ENCODE peak calls at places on chromosomes 6 and 20, in nine cellular contexts. T is cardiac fibroblast; R is NCI-H1694; Z is stimulated activated CD8-positive, alpha-beta memory T cell treated with anti-CD3 and anti-CD28 coated beads, Interleukin-15, amount 100 ng/mL, for 1 hour; B is amniotic stem cell; S is naive thymus-derived CD8-positive, alpha-beta T cell; O is effector CD4-positive, alpha-beta T cell; H is RWPE1; W is SJSA1. N is an unnamed sample.

GRCh38 chr6:142601427-142601826 is 299.6 kb downstream of the ADGRG6 start:
- DNase-seq in T (no peak), R (no peak), Z (no peak), B (no peak), S (no peak), O (no peak), H (no peak), W (no peak), N (no peak)

GRCh38 chr6:133184798-133185380 is 56.3 kb upstream of the EYA4 start:
- DNase-seq in T (peak), R (no peak), Z (no peak), B (no peak), S (no peak), O (no peak), H (peak), W (no peak), N (no peak)

GRCh38 chr6:121405306-121405705 is 30.1 kb upstream of the GJA1 start:
- DNase-seq in T (no peak), R (no peak), Z (no peak), B (no peak), S (no peak), O (no peak), H (no peak), W (no peak), N (no peak)

GRCh38 chr6:90048191-90048969 is 154.1 kb downstream of the GJA10 start:
- DNase-seq in T (no peak), R (no peak), Z (no peak), B (no peak), S (no peak), O (no peak), H (no peak), W (no peak), N (no peak)

GRCh38 chr6:158789115-158789917 is 29.9 kb downstream of the EZR start:
- DNase-seq in T (no peak), R (no peak), Z (no peak), B (no peak), S (peak), O (peak), H (no peak), W (no peak), N (no peak)

GRCh38 chr20:33910056-33910455 is 83.7 kb upstream of the RALY start:
- DNase-seq in T (peak), R (no peak), Z (no peak), B (no peak), S (no peak), O (no peak), H (no peak), W (no peak), N (no peak)

GRCh38 chr20:10935658-10936057 is 261.9 kb upstream of the JAG1 start:
- DNase-seq in T (peak), R (no peak), Z (no peak), B (no peak), S (no peak), O (no peak), H (no peak), W (no peak), N (no peak)

GRCh38 chr6:37889015-37889885 is 69.7 kb downstream of the ZFAND3 start:
- DNase-seq in T (peak), R (no peak), Z (no peak), B (no peak), S (no peak), O (no peak), H (no peak), W (no peak), N (no peak)

GRCh38 chr20:7703436-7703835 is 236.8 kb downstream of the HAO1 start:
- DNase-seq in T (no peak), R (no peak), Z (no peak), B (no peak), S (no peak), O (no peak), H (no peak), W (no peak), N (no peak)

GRCh38 chr6:35083507-35083906 is 57.6 kb downstream of the TCP11 start:
- DNase-seq in T (no peak), R (no peak), Z (no peak), B (no peak), S (no peak), O (no peak), H (no peak), W (peak), N (no peak)

GRCh38 chr20:13105864-13106457 is 97.2 kb downstream of the SPTLC3 start:
- DNase-seq in T (peak), R (peak), Z (no peak), B (peak), S (no peak), O (no peak), H (peak), W (no peak), N (no peak)

GRCh38 chr6:111691345-111692225 is 85.9 kb upstream of the TRAF3IP2 start:
- DNase-seq in T (no peak), R (peak), Z (no peak), B (no peak), S (no peak), O (no peak), H (no peak), W (no peak), N (no peak)

GRCh38 chr6:6736753-6737654 is 148.5 kb downstream of the LY86 start:
- DNase-seq in T (peak), R (no peak), Z (no peak), B (no peak), S (no peak), O (no peak), H (no peak), W (no peak), N (peak)

GRCh38 chr6:29793036-29793356 is 34.6 kb upstream of the HLA-G start:
- DNase-seq in T (no peak), R (no peak), Z (no peak), B (no peak), S (no peak), O (no peak), H (no peak), W (no peak), N (no peak)

GRCh38 chr6:42539135-42539534 is 24.7 kb upstream of the UBR2 start:
- DNase-seq in T (no peak), R (no peak), Z (no peak), B (no peak), S (no peak), O (no peak), H (no peak), W (no peak), N (no peak)

GRCh38 chr6:50047026-50047425 is 2.7 kb downstream of the DEFB112 start:
- DNase-seq in T (no peak), R (no peak), Z (no peak), B (no peak), S (no peak), O (no peak), H (no peak), W (no peak), N (no peak)

GRCh38 chr6:66291905-66292304 is 584.9 kb upstream of the EYS start:
- DNase-seq in T (no peak), R (no peak), Z (no peak), B (no peak), S (no peak), O (no peak), H (no peak), W (no peak), N (no peak)

GRCh38 chr6:136226027-136226673 is 24.0 kb downstream of the MTFR2 start:
- DNase-seq in T (peak), R (peak), Z (peak), B (no peak), S (peak), O (peak), H (peak), W (no peak), N (peak)

GRCh38 chr6:133341607-133342158 is 100.5 kb downstream of the EYA4 start:
- DNase-seq in T (peak), R (no peak), Z (no peak), B (peak), S (no peak), O (no peak), H (peak), W (no peak), N (no peak)

GRCh38 chr6:42963855-42964605 is 3.5 kb downstream of the GNMT start:
- DNase-seq in T (peak), R (peak), Z (no peak), B (no peak), S (no peak), O (no peak), H (no peak), W (peak), N (no peak)

GRCh38 chr6:31116661-31117385 is 2.2 kb downstream of the PSORS1C1 start:
- DNase-seq in T (peak), R (no peak), Z (no peak), B (no peak), S (no peak), O (no peak), H (no peak), W (no peak), N (peak)

GRCh38 chr20:59398552-59399265 is 98.3 kb downstream of the EDN3 start:
- DNase-seq in T (no peak), R (no peak), Z (no peak), B (no peak), S (no peak), O (no peak), H (no peak), W (no peak), N (no peak)

GRCh38 chr20:1987826-1988225 is 6.0 kb downstream of the PDYN start:
- DNase-seq in T (peak), R (no peak), Z (no peak), B (no peak), S (no peak), O (no peak), H (no peak), W (no peak), N (no peak)

GRCh38 chr20:36344517-36345132 is 38.5 kb downstream of the DLGAP4 start:
- DNase-seq in T (peak), R (no peak), Z (no peak), B (peak), S (no peak), O (peak), H (peak), W (no peak), N (peak)

GRCh38 chr20:1813101-1813529 is 82.1 kb upstream of the SIRPA start:
- DNase-seq in T (peak), R (no peak), Z (no peak), B (peak), S (no peak), O (no peak), H (peak), W (peak), N (peak)

GRCh38 chr6:3022765-3023662 is 23.3 kb downstream of the NQO2 start:
- DNase-seq in T (peak), R (no peak), Z (no peak), B (no peak), S (no peak), O (peak), H (peak), W (no peak), N (no peak)

GRCh38 chr6:139290787-139291294 is 957 bp downstream of the TXLNB start:
- DNase-seq in T (peak), R (no peak), Z (no peak), B (no peak), S (peak), O (no peak), H (no peak), W (no peak), N (no peak)

GRCh38 chr20:40945754-40946451 is 82.7 kb upstream of the TOP1 start:
- DNase-seq in T (peak), R (peak), Z (no peak), B (no peak), S (no peak), O (no peak), H (peak), W (no peak), N (peak)